ENCODE peak calls at places on chromosomes 12 and 14, in seven cellular contexts. I is astrocyte, A is K562, R is psoas muscle, E is dorsolateral prefrontal cortex, J is lower leg skin, N is cardiac fibroblast. V is an unnamed sample.

GRCh38 chr12:96015672-96016071 is 19.5 kb upstream of the HAL start:
- DNase-seq in J (no peak), I (no peak), A (no peak), R (no peak), E (no peak), N (peak), V (no peak)

GRCh38 chr14:95758331-95758730 is 44.4 kb upstream of the TCL1A start:
- DNase-seq in J (no peak), N (no peak), E (no peak), A (no peak), R (no peak), I (no peak), V (no peak)

GRCh38 chr12:19186722-19187661 is 57.5 kb downstream of the PLEKHA5 start:
- DNase-seq in R (no peak), I (peak), A (peak), E (no peak), J (no peak), N (peak), V (no peak)

GRCh38 chr14:80055226-80055625 is 156.1 kb downstream of the DIO2 start:
- DNase-seq in I (peak), J (no peak), N (peak), R (no peak), E (no peak), A (no peak), V (no peak)

GRCh38 chr14:94342334-94342934 is 19.3 kb upstream of the SERPINA6 start:
- DNase-seq in E (peak), R (peak), N (peak), J (peak), A (no peak), I (peak), V (no peak)

GRCh38 chr12:47507221-47507620 is 198.6 kb downstream of the RPAP3 start:
- DNase-seq in J (no peak), R (no peak), N (peak), E (no peak), A (no peak), I (peak), V (no peak)

GRCh38 chr12:57731411-57732080 is 7.0 kb downstream of the AGAP2 start:
- DNase-seq in R (no peak), J (no peak), A (no peak), N (no peak), I (no peak), E (no peak), V (no peak)

GRCh38 chr14:34301107-34301734 is 160.8 kb downstream of the SPTSSA start:
- DNase-seq in J (no peak), A (peak), N (peak), I (peak), E (no peak), R (no peak), V (peak)

GRCh38 chr12:98955284-98955683 is 310.2 kb downstream of the APAF1 start:
- DNase-seq in I (no peak), E (no peak), A (peak), R (no peak), N (peak), J (no peak), V (no peak)

GRCh38 chr12:121668750-121669524 is 517 bp downstream of the MORN3 start:
- DNase-seq in E (no peak), N (peak), I (no peak), A (peak), R (peak), J (no peak), V (peak)

GRCh38 chr12:12723681-12724420 is 6.7 kb downstream of the CDKN1B start:
- DNase-seq in I (no peak), J (no peak), A (peak), E (no peak), R (peak), N (peak), V (no peak)

GRCh38 chr14:50030049-50030448 is 86.3 kb downstream of the VCPKMT start:
- DNase-seq in R (no peak), A (no peak), I (no peak), J (no peak), N (no peak), E (no peak), V (no peak)

GRCh38 chr12:124625867-124626675 is 58.7 kb upstream of the NCOR2 start:
- DNase-seq in I (peak), R (peak), A (peak), J (peak), E (no peak), N (peak), V (no peak)

GRCh38 chr12:89965993-89966392 is 257.4 kb upstream of the ATP2B1 start:
- DNase-seq in R (no peak), N (no peak), J (no peak), A (no peak), I (no peak), E (no peak), V (no peak)

GRCh38 chr12:130545475-130545874 is 170.6 kb downstream of the RIMBP2 start:
- DNase-seq in R (no peak), E (no peak), A (no peak), J (no peak), I (no peak), N (no peak), V (no peak)

GRCh38 chr12:2284321-2284813 is 231.6 kb downstream of the CACNA1C start:
- DNase-seq in I (peak), J (no peak), A (no peak), R (no peak), N (peak), E (no peak), V (no peak)

GRCh38 chr12:123705935-123706334 is 6.2 kb upstream of the ATP6V0A2 start:
- DNase-seq in J (no peak), I (no peak), N (peak), A (peak), R (no peak), E (no peak), V (no peak)

GRCh38 chr12:123263196-123263817 is 8.3 kb downstream of the CDK2AP1 start:
- DNase-seq in I (no peak), R (no peak), J (no peak), N (no peak), E (no peak), A (no peak), V (no peak)

GRCh38 chr14:69259531-69260245 is at the start of gene GALNT16:
- DNase-seq in N (peak), R (peak), J (no peak), A (peak), E (no peak), I (peak), V (peak)

GRCh38 chr14:92565040-92565717 is 51.6 kb downstream of the RIN3 start:
- DNase-seq in N (no peak), E (no peak), I (peak), R (no peak), A (no peak), J (no peak), V (no peak)

GRCh38 chr12:132471011-132471857 is 18.7 kb upstream of the FBRSL1 start:
- DNase-seq in N (no peak), E (no peak), A (peak), I (no peak), R (peak), J (no peak), V (no peak)

GRCh38 chr12:54017027-54017788 is 8.4 kb downstream of the HOXC8 start:
- DNase-seq in N (no peak), R (peak), I (no peak), J (no peak), A (peak), E (no peak), V (no peak)

GRCh38 chr12:47207829-47208248 is 128.1 kb upstream of the AMIGO2 start:
- DNase-seq in R (no peak), E (no peak), A (no peak), I (no peak), J (no peak), N (no peak), V (no peak)

GRCh38 chr14:72715215-72715909 is 178.5 kb downstream of the DPF3 start:
- DNase-seq in J (no peak), E (no peak), A (no peak), I (no peak), N (no peak), R (peak), V (no peak)

GRCh38 chr12:41980390-41980789 is 164.3 kb downstream of the GXYLT1 start:
- DNase-seq in J (no peak), A (no peak), I (peak), R (no peak), E (no peak), N (no peak), V (no peak)

GRCh38 chr12:54437243-54437642 is 18.2 kb upstream of the ITGA5 start:
- DNase-seq in R (no peak), J (no peak), E (no peak), A (no peak), N (no peak), I (no peak), V (no peak)

GRCh38 chr12:117538926-117539325 is 177.5 kb upstream of the NOS1 start:
- DNase-seq in I (no peak), J (no peak), R (no peak), N (no peak), E (no peak), A (no peak), V (no peak)

GRCh38 chr14:22753586-22753985 is 12.9 kb upstream of the OXA1L start:
- DNase-seq in N (peak), J (no peak), A (no peak), R (no peak), I (no peak), E (no peak), V (no peak)

GRCh38 chr12:77152623-77153193 is 87.3 kb upstream of the E2F7 start:
- DNase-seq in N (peak), J (no peak), R (no peak), A (no peak), E (no peak), I (peak), V (no peak)

DNA sequence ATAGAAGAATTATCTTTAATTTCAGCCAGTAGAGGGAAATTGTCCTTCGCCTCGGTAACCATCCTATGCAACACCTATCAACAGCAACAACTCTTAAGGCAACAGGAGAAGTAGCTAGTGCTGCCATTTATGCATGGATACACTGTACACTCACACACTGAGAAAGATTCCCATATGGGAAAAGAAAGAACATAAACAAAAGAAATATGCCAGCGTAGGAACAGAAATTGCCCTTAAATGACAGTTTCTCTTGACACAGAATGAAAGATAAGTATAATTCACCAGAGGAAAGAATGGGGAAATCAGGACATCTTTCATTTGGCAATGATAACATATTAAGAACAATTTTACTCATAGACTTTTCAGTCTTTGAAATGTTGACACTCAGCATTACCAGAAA is 466.9 kb downstream of the BCAT1 start:
- DNase-seq in N (no peak), I (no peak), J (no peak), E (no peak), R (no peak), A (no peak), V (no peak)
- TF ChIP-seq CTCF in N (no peak), I (no peak), J (no peak), E (no peak), R (no peak), A (no peak), V (no peak)

DNA sequence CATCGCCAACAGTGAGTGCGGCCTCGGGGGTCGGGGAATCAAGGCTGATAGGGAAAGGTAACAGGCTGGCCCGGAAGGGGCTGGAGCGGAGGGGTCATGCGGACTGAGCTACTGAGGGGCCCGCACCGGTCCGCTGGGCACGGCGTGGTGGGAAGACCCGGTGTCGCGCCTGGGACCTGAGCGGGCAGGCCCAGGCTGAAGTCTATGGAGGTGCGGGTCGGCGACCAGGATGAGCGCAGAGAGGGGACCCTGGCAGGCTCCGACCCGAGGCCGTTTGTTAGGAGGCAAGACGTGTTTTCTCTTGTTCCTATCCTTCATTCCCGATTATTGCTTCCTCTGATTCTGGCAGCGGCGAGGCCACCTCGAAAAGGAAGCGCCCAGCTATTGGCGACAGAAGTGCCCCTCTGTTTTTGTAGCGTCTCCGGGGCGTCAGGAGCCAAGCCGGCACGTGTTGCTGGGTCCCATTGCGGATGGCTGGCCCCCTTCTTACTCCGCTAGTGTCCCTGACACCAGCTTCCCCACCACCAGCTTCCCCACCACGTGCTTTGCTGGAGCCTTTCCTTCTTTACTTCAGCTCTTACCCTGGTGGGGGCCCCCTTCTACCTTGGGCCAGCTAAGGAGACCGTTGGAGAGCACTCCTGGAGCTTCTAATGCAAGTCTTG is 587 bp downstream of the PA2G4 start:
- DNase-seq in N (peak), J (no peak), R (peak), A (peak), I (no peak), E (no peak), V (no peak)
- TF ChIP-seq CTCF in N (no peak), J (no peak), R (no peak), A (peak), I (no peak), E (no peak), V (no peak)

GRCh38 chr12:104827587-104827986 is 130.5 kb downstream of the SLC41A2 start:
- DNase-seq in I (no peak), N (peak), J (no peak), A (peak), R (no peak), E (no peak), V (no peak)
- TF ChIP-seq CTCF in I (peak), N (peak), J (no peak), A (peak), R (peak), E (peak), V (no peak)

DNA sequence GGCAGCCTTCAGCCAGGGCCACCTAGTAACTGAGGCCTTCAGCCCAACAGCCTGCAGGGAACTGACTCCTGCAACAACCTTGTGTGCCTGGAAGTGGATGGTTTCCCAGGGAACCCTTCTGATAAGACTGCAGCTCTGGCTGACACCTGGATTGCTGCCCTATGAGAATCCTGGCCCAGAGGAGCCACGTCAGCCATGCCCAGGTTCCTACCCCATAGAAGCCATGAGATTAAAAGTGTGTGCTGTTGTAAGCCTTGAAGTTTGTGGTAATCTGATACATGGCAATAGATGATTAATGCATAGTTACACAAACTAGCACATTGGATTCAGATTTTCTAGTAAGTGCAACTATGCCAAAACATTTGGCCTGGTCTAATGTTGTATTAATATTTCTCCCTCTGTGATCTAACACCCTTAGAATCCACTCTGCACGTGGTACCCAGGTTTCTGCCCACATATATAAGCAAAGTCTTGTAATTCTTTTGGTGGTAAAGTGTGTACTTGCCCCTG is 64.8 kb upstream of the BEGAIN start:
- DNase-seq in R (no peak), N (no peak), E (no peak), A (no peak), J (no peak), I (peak), V (no peak)
- TF ChIP-seq CTCF in R (no peak), N (no peak), E (no peak), A (no peak), J (no peak), I (no peak), V (no peak)

DNA sequence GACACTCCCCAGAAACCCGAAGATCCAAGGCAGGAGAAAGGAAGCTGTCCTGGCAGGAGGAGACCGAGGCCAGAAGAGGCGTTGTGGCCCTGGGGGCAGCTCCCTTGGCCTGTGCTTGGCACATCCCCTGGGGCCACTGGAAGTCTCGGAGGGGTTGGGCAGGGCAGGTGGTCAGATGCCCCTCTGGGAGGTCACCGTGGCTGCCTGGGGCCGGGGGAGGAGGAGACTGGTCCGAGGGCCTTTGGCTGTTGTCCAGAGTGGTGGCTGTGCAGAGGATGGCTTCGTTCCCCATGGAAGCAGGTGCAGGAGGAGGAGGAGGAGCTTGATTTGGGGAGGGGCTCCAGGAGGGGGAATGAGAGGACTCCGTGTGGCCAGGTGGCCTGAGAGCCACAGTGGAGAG is 3.3 kb upstream of the NUDT14 start:
- DNase-seq in I (no peak), A (no peak), J (no peak), R (no peak), E (no peak), N (no peak), V (no peak)
- TF ChIP-seq CTCF in I (no peak), A (no peak), J (no peak), R (no peak), E (no peak), N (no peak), V (no peak)

GRCh38 chr14:66636240-66636639 is 128.3 kb downstream of the GPHN start:
- DNase-seq in R (no peak), N (no peak), A (no peak), E (no peak), I (no peak), J (no peak), V (no peak)
- TF ChIP-seq CTCF in R (no peak), N (no peak), A (no peak), E (no peak), I (no peak), J (no peak), V (no peak)